ENCODE peak calls at places on chromosomes 4 and X, in four cellular contexts. S is Karpas-422, T is A549, K is heart right ventricle. C is an unnamed sample. For H3K4me1, the result is how much of the 10 kb centered on the place peaks cover.

GRCh38 chr4:182749768-182750167 is 167.4 kb downstream of the DCTD start:
- DNase-seq in S (no peak), T (no peak), K (no peak), C (no peak)

GRCh38 chrX:68048774-68049173 is 384.5 kb downstream of the OPHN1 start:
- DNase-seq in S (no peak), T (no peak), K (no peak), C (no peak)

GRCh38 chrX:106874075-106874474 is 29.1 kb downstream of the RIPPLY1 start:
- DNase-seq in S (peak), T (peak), K (no peak), C (no peak)

GRCh38 chr4:135201081-135201480 is 999.5 kb upstream of the PABPC4L start:
- DNase-seq in S (no peak), T (no peak), K (no peak), C (no peak)

GRCh38 chrX:132636080-132636479 is 147.2 kb upstream of the MBNL3 start:
- DNase-seq in S (peak), T (no peak), K (no peak), C (no peak)

GRCh38 chrX:88170528-88170927 is 576.5 kb upstream of the CPXCR1 start:
- DNase-seq in S (no peak), T (peak), K (no peak), C (no peak)

GRCh38 chr4:77581724-77582123 is 23.9 kb upstream of the CXCL13 start:
- DNase-seq in S (no peak), T (no peak), K (no peak), C (no peak)

GRCh38 chr4:130510661-130511060 is 1414.7 kb downstream of the C4orf33 start:
- DNase-seq in S (peak), T (no peak), K (no peak), C (no peak)

GRCh38 chrX:150581093-150581775 is 12.8 kb downstream of the MTM1 start:
- DNase-seq in S (no peak), T (peak), K (no peak), C (no peak)

GRCh38 chrX:29870608-29871007 is 344.8 kb upstream of the MAGEB2 start:
- DNase-seq in S (no peak), T (no peak), K (no peak), C (no peak)

GRCh38 chr4:188839704-188840103 is 700.5 kb downstream of the TRIML1 start:
- DNase-seq in S (no peak), T (no peak), K (no peak), C (no peak)

GRCh38 chr4:165715989-165716388 is 157.0 kb upstream of the TLL1 start:
- DNase-seq in S (no peak), T (no peak), K (no peak), C (no peak)

GRCh38 chrX:41722220-41722619 is 1.8 kb upstream of the GPR82 start:
- DNase-seq in S (no peak), T (no peak), K (no peak), C (no peak)
- H3K27ac ChIP-seq in S (no peak), T (no peak), K (no peak), C (no peak)

GRCh38 chr4:139851639-139852038 is 186.0 kb downstream of the MGST2 start:
- DNase-seq in S (no peak), T (no peak), K (no peak), C (no peak)
- H3K4me1 ChIP-seq in S (half or more), T (under half), K (under half), C (under half)

DNA sequence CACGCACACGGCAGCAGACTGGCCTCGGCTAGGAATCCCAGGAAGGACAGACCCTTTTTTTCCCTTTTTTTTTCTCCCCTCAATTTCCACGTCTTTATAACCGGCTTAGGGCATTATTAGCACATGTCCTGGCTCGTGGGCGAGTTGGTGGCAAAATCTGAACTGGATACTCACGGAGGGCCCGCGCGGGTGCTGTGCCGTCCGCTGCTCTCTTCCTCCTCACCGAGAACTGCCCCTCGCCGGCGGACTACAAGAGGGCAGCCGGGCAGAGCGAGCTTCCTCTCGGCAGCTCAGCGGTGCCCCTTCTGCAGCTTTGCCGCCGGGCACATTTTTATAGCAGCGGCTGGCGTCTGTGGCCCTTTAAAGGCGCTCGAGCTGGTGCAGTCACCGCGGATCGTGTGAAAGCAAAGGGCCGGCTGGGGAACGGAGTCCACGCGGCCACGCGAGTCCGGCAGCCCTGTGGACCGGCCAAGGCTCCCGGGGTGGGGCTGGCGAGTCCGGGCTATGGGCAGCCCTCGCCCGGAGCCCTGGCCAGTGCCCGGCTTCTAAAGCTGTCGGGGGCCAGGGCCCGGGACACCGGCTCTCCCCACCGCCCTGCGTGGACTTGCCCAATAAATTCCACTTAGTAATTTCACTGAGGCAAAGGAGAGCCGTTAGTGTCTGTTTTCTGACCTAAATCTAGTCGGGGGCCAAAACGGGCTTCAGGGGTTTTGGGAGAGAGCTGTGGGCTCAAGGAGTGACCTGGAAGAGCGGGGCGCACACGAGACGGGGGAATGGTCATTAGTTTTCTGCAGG is 1.3 kb upstream of the CITED1 start:
- DNase-seq in S (no peak), T (peak), K (peak), C (peak)
- H3K27ac ChIP-seq in S (no peak), T (peak), K (no peak), C (no peak)

DNA sequence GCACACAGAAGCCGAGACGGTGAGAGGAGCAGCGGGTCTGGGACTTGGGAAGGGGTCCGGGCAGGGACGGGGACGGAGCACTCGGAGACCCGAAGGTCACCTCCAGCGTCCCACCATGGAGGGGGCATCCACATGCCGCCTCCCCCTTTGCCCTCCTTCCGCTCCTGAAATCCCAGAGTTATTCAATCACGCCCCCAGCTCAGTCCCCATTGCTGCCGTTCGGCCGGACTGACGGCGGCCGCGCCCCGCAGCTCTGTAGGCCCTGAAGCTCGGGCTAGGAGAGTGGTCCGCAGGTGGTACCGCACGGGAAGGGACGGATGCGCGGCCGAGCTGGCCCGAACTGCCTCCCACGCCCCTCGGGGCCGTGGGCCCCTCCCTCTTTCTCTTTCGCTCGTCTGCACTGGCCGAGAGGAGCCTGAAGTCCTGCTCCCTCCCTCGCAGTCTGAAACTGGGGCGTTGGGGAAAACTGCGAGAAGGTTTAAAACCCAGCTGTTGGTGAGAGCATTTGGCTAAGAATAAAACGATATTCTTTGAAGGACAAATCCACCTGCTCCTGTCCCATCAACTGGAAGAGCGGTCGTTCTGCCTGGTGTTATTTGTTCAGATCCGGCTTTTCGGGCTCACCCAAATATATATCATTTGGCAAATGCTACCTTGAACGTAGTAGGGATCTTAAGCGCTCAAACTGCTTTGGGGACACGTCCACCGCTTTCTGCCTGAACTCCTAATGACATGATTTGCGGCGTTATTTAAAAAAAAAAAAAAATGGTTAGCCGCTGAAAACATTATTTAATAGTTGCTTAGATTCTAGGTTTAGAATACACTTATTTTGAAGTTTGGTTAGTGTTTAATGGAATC is 719 bp downstream of the USO1 start:
- DNase-seq in S (peak), T (peak), K (peak), C (peak)
- H3K4me1 ChIP-seq in S (under half), T (under half), K (half or more), C (under half)

DNA sequence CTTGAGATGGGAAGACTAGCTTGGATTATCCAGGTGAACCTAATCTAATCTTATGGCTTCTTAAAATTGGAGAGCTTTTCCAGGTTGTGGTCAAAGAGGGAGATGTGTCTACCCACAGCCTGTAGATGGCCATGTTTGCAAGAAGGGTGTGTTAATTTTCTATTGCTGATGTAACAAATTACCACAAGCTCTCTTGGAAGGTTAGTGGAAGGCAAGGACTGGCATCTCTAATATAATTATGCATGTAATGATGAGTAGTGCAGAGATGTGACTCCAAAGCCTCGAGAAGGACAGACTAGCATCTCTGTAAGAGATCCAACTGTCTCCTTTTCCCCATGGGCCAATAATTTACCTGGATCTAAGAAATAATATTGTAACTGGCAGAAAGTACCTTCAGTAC is 3.2 kb upstream of the ADH1B start:
- DNase-seq in S (no peak), T (no peak), K (no peak), C (no peak)
- H3K27ac ChIP-seq in S (no peak), T (no peak), K (peak), C (peak)

GRCh38 chr4:87524456-87524855 is 4.7 kb downstream of the SPARCL1 start:
- DNase-seq in S (no peak), T (no peak), K (no peak), C (no peak)
- H3K4me1 ChIP-seq in S (half or more), T (under half), K (half or more), C (under half)

GRCh38 chr4:186707996-186708395 is 15.7 kb downstream of the FAT1 start:
- DNase-seq in S (no peak), T (no peak), K (no peak), C (no peak)

GRCh38 chr4:186712690-186713089 is 11.0 kb downstream of the FAT1 start:
- DNase-seq in S (no peak), T (no peak), K (no peak), C (no peak)

GRCh38 chr4:186709509-186709908 is 14.1 kb downstream of the FAT1 start:
- DNase-seq in S (no peak), T (no peak), K (no peak), C (no peak)

GRCh38 chr4:186708554-186708953 is 15.1 kb downstream of the FAT1 start:
- DNase-seq in S (no peak), T (no peak), K (no peak), C (no peak)

DNA sequence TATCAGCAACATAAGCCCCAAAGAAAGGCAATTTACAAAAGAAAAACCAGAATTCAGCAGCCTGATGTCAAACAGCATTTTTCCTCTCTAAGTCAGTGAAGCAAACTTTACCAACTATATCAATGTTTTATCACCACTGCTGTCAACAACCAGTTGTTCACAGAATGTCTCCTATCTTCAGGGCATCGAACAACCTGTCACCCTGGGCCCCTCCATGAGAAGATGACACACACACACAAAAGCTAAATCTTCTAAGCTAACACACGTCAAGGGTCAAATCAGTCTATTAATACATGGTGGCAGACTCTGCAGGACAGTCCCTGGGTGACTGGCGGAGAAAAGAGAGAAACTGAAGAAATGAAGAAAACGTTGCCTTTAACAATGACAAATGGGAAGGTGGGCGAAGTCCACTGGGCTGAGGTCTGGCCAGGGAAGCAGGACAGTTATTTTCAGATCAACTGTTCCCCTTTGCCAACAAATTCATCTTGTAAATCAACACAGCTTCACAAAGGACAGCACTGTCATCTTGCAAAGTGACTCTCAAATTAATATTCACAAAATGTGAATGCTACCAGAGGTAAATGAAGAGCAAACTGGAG is 13.0 kb downstream of the FAT1 start:
- DNase-seq in S (no peak), T (no peak), K (no peak), C (no peak)
- H3K27ac ChIP-seq in S (no peak), T (no peak), K (no peak), C (no peak)

GRCh38 chr4:85724801-85725548 is 250.0 kb downstream of the ARHGAP24 start:
- DNase-seq in S (peak), T (no peak), K (no peak), C (no peak)
- H3K4me1 ChIP-seq in S (under half), T (under half), K (under half), C (under half)